ENCODE peak calls at places on chromosomes 2 and 18, in five cellular contexts. W is HFF-Myc; S is stimulated activated CD4-positive, alpha-beta T cell treated with anti-CD3 and anti-CD28 coated beads, Interleukin-4, amount 100 ng/mL, for 48 hours; E is IMR-90; U is anterior cingulate cortex. T is an unnamed sample.

GRCh38 chr2:46278952-46279351 is 18.3 kb upstream of the EPAS1 start:
- DNase-seq in E (no peak), U (no peak), W (no peak), S (no peak), T (no peak)

GRCh38 chr18:13387856-13388548 is 169.4 kb downstream of the LDLRAD4 start:
- DNase-seq in W (no peak), E (peak; percentile 36), S (no peak), U (no peak), T (peak; percentile 8)

GRCh38 chr2:166405569-166405926 is 29.8 kb upstream of the SCN9A start:
- DNase-seq in E (no peak), W (no peak), U (no peak), S (no peak), T (no peak)

GRCh38 chr18:26091047-26091630 is 726 bp upstream of the SS18 start:
- DNase-seq in U (no peak), S (no peak), W (peak; percentile 32), E (no peak), T (no peak)

GRCh38 chr2:238945433-238946150 is 97.7 kb downstream of the TWIST2 start:
- DNase-seq in U (no peak), E (peak; percentile 42), S (peak; percentile 7), W (no peak), T (peak; percentile 48)

GRCh38 chr2:236164201-236164982 is 3.8 kb downstream of the GBX2 start:
- DNase-seq in E (no peak), U (no peak), W (no peak), S (no peak), T (peak; percentile 21)

GRCh38 chr18:33928226-33928625 is 296.5 kb downstream of the NOL4 start:
- DNase-seq in E (peak; percentile 1), S (no peak), W (no peak), U (no peak), T (no peak)

GRCh38 chr2:117958186-117958585 is 55.7 kb downstream of the CCDC93 start:
- DNase-seq in W (no peak), E (peak; percentile 69), U (no peak), S (no peak), T (peak; percentile 76)

GRCh38 chr2:231689509-231689893 is 18.8 kb upstream of the PTMA start:
- DNase-seq in U (no peak), W (no peak), E (no peak), S (no peak), T (no peak)

GRCh38 chr2:226431301-226431955 is 368.2 kb downstream of the IRS1 start:
- DNase-seq in U (no peak), S (no peak), W (no peak), E (peak; percentile 51), T (peak; percentile 91)

GRCh38 chr18:9926977-9927376 is 13.2 kb downstream of the VAPA start:
- DNase-seq in U (no peak), S (no peak), W (no peak), E (no peak), T (no peak)

GRCh38 chr2:109168080-109168479 is 39.1 kb downstream of the SH3RF3 start:
- DNase-seq in W (no peak), S (no peak), E (peak; percentile 52), U (no peak), T (no peak)

GRCh38 chr2:133843551-133843950 is 275.3 kb upstream of the NCKAP5 start:
- DNase-seq in E (no peak), S (no peak), W (no peak), U (no peak), T (no peak)

GRCh38 chr18:49024408-49024807 is 73.6 kb upstream of the SMAD7 start:
- DNase-seq in W (no peak), E (no peak), S (no peak), U (no peak), T (no peak)

GRCh38 chr2:136324966-136325365 is 207.0 kb upstream of the CXCR4 start:
- DNase-seq in W (no peak), E (no peak), U (no peak), S (no peak), T (no peak)

GRCh38 chr2:200695178-200695930 is 109.5 kb downstream of the AOX1 start:
- DNase-seq in E (no peak), W (no peak), U (no peak), S (no peak), T (no peak)

GRCh38 chr2:74532222-74532621 is 2.5 kb downstream of the HTRA2 start:
- DNase-seq in E (peak; percentile 66), U (no peak), S (no peak), W (no peak), T (peak; percentile 46)

GRCh38 chr2:74003494-74004211 is 18.9 kb downstream of the TET3 start:
- DNase-seq in U (peak; percentile 64), S (no peak), W (no peak), E (peak; percentile 82), T (peak; percentile 85)

GRCh38 chr2:37466533-37467230 is 122.3 kb downstream of the QPCT start:
- DNase-seq in W (no peak), E (no peak), S (no peak), U (no peak), T (no peak)

GRCh38 chr18:77129150-77129551 is 3.4 kb downstream of the MBP start:
- DNase-seq in W (no peak), E (peak; percentile 68), S (no peak), U (no peak), T (peak; percentile 85)

GRCh38 chr2:8867363-8867762 is 29.9 kb upstream of the KIDINS220 start:
- DNase-seq in E (no peak), W (no peak), S (no peak), U (no peak), T (no peak)

GRCh38 chr2:5734866-5735861 is 43.0 kb downstream of the SOX11 start:
- DNase-seq in U (no peak), E (no peak), S (no peak), W (no peak), T (no peak)

GRCh38 chr2:54411801-54412354 is 44.2 kb upstream of the SPTBN1 start:
- DNase-seq in U (no peak), S (no peak), E (peak; percentile 55), W (peak; percentile 38), T (no peak)

GRCh38 chr2:217666338-217666737 is 336.5 kb downstream of the TNS1 start:
- DNase-seq in E (peak; percentile 80), W (no peak), S (no peak), U (no peak), T (peak; percentile 60)

GRCh38 chr18:53385889-53386288 is 838.6 kb downstream of the MBD2 start:
- DNase-seq in W (no peak), U (no peak), S (no peak), E (no peak), T (no peak)

GRCh38 chr2:215713393-215713792 is 277.5 kb upstream of the FN1 start:
- DNase-seq in W (no peak), E (peak; percentile 90), U (no peak), S (no peak), T (peak; percentile 68)

GRCh38 chr2:24327988-24328387 is 32.3 kb downstream of the ITSN2 start:
- DNase-seq in E (no peak), S (no peak), U (no peak), W (no peak), T (no peak)

GRCh38 chr2:42906557-42907380 is 114.4 kb upstream of the HAAO start:
- DNase-seq in E (peak; percentile 27), S (no peak), U (peak; percentile 42), W (no peak), T (peak; percentile 60)